ENCODE peak calls at places on chromosomes 11 and 22, in six cellular contexts. U is RWPE2, M is stomach, C is cardiac muscle cell, H is DND-41, K is lower lobe of right lung. B is an unnamed sample.
A peak's percentile ranks its signal among the peaks of the same experiment; 100 is the strongest.

GRCh38 chr11:134055029-134055428 is 13.8 kb upstream of the JAM3 start:
- DNase-seq in U (no peak), M (no peak), C (no peak), H (no peak), K (no peak), B (no peak)

GRCh38 chr11:19117760-19118097 is 761 bp downstream of the ZDHHC13 start:
- DNase-seq in U (no peak), M (no peak), C (peak; percentile 35), H (no peak), K (no peak), B (no peak)

GRCh38 chr11:111408789-111409727 is 30.0 kb upstream of the POU2AF1 start:
- DNase-seq in U (no peak), M (no peak), C (peak; percentile 76), H (no peak), K (no peak), B (no peak)

GRCh38 chr11:40129276-40129675 is 1330.2 kb downstream of the LRRC4C start:
- DNase-seq in U (no peak), M (no peak), C (peak; percentile 1), H (no peak), K (no peak), B (no peak)

GRCh38 chr11:114929351-114929750 is 251.0 kb downstream of the NXPE2 start:
- DNase-seq in U (no peak), M (no peak), C (no peak), H (no peak), K (no peak), B (no peak)

GRCh38 chr22:27668828-27669797 is 132.4 kb downstream of the MN1 start:
- DNase-seq in U (peak; percentile 81), M (no peak), C (peak; percentile 65), H (no peak), K (peak; percentile 52), B (peak; percentile 72)

GRCh38 chr11:47056261-47056915 is 119.8 kb downstream of the CSTPP1 start:
- DNase-seq in U (no peak), M (no peak), C (peak; percentile 87), H (no peak), K (no peak), B (no peak)

GRCh38 chr11:47233989-47234668 is 14.5 kb downstream of the ACP2 start:
- DNase-seq in U (no peak), M (no peak), C (peak; percentile 83), H (peak; percentile 29), K (no peak), B (no peak)

GRCh38 chr11:22920939-22921565 is 60.8 kb upstream of the CCDC179 start:
- DNase-seq in U (no peak), M (no peak), C (peak; percentile 70), H (peak; percentile 28), K (no peak), B (no peak)

DNA sequence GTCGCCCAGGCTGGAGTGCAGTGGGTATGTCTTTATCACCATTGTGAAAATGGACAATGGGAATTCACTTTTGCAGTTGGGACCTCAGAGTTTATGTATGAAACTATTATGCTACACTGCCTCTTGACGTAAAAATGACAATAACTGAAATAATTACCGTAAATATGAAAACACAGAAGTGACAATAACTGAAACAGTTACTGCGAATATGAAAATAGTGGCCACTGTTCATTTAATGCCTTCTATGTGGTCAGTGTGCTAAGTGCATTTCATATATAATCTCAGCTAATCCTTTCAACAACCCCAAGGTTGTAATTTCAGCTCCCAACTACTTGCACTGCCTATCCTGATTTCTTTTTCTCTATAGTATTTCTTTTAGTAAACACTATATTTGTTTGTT is 5.9 kb upstream of the RTCB start:
- DNase-seq in U (no peak), M (no peak), C (no peak), H (no peak), K (no peak), B (no peak)
- H3K4me3 ChIP-seq in U (no peak overlapping the region), M (no peak overlapping the region), C (no peak overlapping the region), H (no peak overlapping the region), K (no peak overlapping the region), B (no peak overlapping the region)

GRCh38 chr22:19984851-19985811 is 31.5 kb downstream of the ARVCF start:
- DNase-seq in U (no peak), M (no peak), C (no peak), H (no peak), K (no peak), B (no peak)

GRCh38 chr22:19982991-19983578 is 33.5 kb downstream of the ARVCF start:
- DNase-seq in U (no peak), M (no peak), C (no peak), H (no peak), K (no peak), B (no peak)

GRCh38 chr22:19984201-19984753 is 32.3 kb downstream of the ARVCF start:
- DNase-seq in U (no peak), M (no peak), C (no peak), H (no peak), K (no peak), B (no peak)

GRCh38 chr22:19981961-19982920 is 34.4 kb downstream of the ARVCF start:
- DNase-seq in U (no peak), M (no peak), C (no peak), H (no peak), K (no peak), B (no peak)

GRCh38 chr22:19983701-19984100 is 32.9 kb downstream of the ARVCF start:
- DNase-seq in U (no peak), M (no peak), C (no peak), H (no peak), K (no peak), B (no peak)
- TF ChIP-seq CTCF in U (no peak), M (no peak), C (no peak), H (no peak), K (no peak), B (no peak)

GRCh38 chr11:31826530-31827438 is 15.7 kb upstream of the PAX6 start:
- DNase-seq in U (no peak), M (no peak), C (no peak), H (no peak), K (no peak), B (no peak)

GRCh38 chr11:31823372-31824371 is 12.6 kb upstream of the PAX6 start:
- DNase-seq in U (no peak), M (no peak), C (no peak), H (no peak), K (no peak), B (peak; percentile 33)

GRCh38 chr11:31825453-31826391 is 14.6 kb upstream of the PAX6 start:
- DNase-seq in U (no peak), M (no peak), C (no peak), H (no peak), K (no peak), B (no peak)

GRCh38 chr11:31822604-31823371 is 11.7 kb upstream of the PAX6 start:
- DNase-seq in U (no peak), M (no peak), C (no peak), H (no peak), K (no peak), B (no peak)

DNA sequence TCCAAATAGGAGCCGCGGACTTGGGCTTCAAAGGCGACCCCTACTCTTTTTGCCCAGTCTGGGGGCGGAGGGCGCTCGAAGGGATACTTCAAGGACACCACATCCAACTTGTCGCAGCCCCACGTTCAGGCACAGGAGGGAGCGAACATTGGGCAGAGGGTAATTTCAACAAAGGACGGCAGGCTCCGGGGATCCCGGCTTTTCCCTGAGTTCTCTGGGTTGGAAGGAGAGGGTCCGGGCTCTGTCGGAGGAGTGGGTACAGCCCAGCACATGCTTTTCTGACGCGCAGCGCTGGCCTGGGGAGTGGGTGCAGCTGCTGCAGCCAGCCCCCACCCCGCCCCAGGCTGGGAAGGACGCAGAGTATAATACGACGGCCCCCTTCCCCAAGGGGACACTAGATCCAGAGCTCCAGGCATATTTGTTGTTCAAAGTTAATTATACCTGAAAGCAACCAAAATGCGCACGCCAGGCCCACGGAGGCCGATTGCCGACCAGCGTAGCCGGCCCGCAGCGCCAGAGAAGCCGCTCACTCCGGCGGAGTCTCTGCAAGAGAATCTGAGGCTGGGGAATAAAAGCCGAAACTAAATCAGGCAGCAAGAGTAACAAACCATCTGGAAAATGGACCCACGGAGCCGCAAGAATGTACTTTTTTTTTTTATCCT is 13.8 kb upstream of the PAX6 start:
- DNase-seq in U (no peak), M (no peak), C (no peak), H (no peak), K (no peak), B (no peak)
- H3K27me3 ChIP-seq in U (peaks cover 100% of the 10 kb centered on the region), M (peaks cover 100% of the 10 kb centered on the region), C (peaks cover 100% of the 10 kb centered on the region), H (peaks cover 8% of the 10 kb centered on the region), K (peaks cover 100% of the 10 kb centered on the region), B (no peaks in the 10 kb centered on the region)

DNA sequence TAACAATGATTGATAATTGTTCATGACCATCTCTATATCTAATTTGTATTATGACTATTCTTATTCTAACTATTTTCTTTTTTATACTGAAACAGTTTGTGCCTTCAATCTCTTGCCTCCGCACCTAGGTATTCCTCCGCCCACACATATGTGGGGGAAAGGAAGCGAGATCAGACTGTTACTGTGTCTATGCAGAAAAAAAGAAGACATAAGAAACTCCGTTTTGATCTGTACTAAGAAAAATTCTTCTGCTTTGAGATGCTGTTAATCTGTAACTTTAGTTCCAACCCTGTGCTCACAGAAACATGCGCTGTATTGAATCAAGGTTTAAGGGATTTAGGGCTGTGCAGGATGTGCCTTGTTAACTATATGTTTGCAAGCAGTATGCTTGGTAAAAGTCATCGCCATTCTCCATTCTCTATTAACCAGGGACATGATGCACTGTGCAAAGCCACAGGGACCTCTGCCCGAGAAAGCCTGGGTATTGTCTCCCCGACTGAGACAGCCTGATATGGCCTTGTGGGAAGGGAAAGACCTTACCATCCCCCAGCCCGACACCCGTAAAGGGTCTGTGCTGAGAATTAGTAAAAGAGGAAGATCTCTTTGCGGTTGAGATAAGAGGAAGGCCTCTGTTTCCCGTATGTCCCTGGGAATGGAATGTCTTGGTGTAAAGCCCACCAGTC is 2.1 kb upstream of the SCYL1 start:
- DNase-seq in U (no peak), M (no peak), C (peak; percentile 58), H (no peak), K (peak; percentile 41), B (no peak)
- H3K4me3 ChIP-seq in U (no peak overlapping the region), M (no peak overlapping the region), C (no peak overlapping the region), H (no peak overlapping the region), K (no peak overlapping the region), B (no peak overlapping the region)

DNA sequence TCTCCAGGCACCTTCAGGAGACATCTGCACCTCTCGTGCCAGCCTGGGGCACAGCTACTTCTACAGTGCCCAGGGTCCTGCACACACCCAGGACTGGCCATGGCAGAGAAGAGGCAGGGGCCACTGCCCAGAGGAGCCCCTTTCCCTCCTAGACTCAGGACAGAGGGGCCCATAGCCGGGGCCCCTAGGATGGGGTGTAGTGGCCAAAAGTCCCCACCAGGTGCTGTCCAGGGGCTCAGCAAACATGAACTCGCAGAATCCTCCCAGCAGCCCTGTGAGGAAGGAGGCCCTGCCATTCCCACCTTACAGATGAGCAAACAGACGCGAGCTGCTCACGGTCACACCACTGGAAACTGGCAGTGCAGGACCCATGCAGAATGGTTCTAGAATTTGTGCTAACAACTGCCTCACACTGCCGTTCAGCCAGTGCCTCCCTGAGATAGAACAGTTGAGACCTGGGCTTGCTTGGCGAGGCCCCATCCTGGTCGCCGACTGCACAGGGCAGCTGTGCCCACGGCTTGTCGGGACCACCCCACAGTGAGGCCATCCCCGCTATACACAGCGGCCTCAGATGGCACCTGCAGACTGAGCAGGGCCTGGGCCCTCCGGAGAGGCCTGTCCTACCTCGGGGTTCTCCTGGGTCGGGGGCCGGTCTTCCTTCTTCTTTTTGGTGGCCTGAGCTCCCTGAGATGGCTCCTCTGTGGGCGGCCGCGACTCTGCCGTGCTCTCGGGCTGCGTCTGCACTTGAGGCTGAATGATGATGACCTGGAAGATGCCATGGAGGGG is 96.4 kb downstream of the PHF21B start:
- DNase-seq in U (no peak), M (no peak), C (no peak), H (no peak), K (peak; percentile 36), B (no peak)
- TF ChIP-seq CTCF in U (no peak), M (no peak), C (no peak), H (no peak), K (no peak), B (no peak)

GRCh38 chr11:127080735-127081134 is 80.2 kb upstream of the KIRREL3 start:
- DNase-seq in U (no peak), M (no peak), C (no peak), H (no peak), K (no peak), B (no peak)
- H3K27me3 ChIP-seq in U (no peaks in the 10 kb centered on the region), M (no peaks in the 10 kb centered on the region), C (no peaks in the 10 kb centered on the region), H (peaks cover 4% of the 10 kb centered on the region), K (no peaks in the 10 kb centered on the region), B (no peaks in the 10 kb centered on the region)